ENCODE peak calls at places on chromosomes 16 and 17, in four cellular contexts. U is HepG2, S is K562, H is GM12878. E is an unnamed sample.

GRCh38 chr16:84712801-84713775 is 13.3 kb downstream of the USP10 start:
- DNase-seq in U (peak), S (no peak), H (no peak), E (no peak)

GRCh38 chr17:50452627-50453300 is 15.9 kb downstream of the CHAD start:
- DNase-seq in U (no peak), S (no peak), H (peak), E (no peak)

GRCh38 chr16:31455601-31456314 is 3.5 kb upstream of the ARMC5 start:
- DNase-seq in U (no peak), S (peak), H (no peak), E (no peak)

GRCh38 chr17:17119533-17119932 is 77.3 kb downstream of the MPRIP start:
- DNase-seq in U (no peak), S (no peak), H (peak), E (no peak)

GRCh38 chr17:82636626-82637598 is 11.3 kb downstream of the WDR45B start:
- DNase-seq in U (no peak), S (no peak), H (no peak), E (no peak)

GRCh38 chr16:70526403-70526802 is 2.8 kb downstream of the SF3B3 start:
- DNase-seq in U (no peak), S (no peak), H (no peak), E (no peak)

GRCh38 chr16:74778646-74779045 is 4.0 kb upstream of the FA2H start:
- DNase-seq in U (no peak), S (no peak), H (no peak), E (no peak)

GRCh38 chr16:69435977-69436729 is 11.7 kb downstream of the CYB5B start:
- DNase-seq in U (peak), S (no peak), H (no peak), E (no peak)

GRCh38 chr17:67215991-67216421 is 29.0 kb downstream of the HELZ start:
- DNase-seq in U (peak), S (no peak), H (no peak), E (no peak)

GRCh38 chr16:59046335-59046734 is 312.2 kb upstream of the GOT2 start:
- DNase-seq in U (no peak), S (no peak), H (no peak), E (no peak)

GRCh38 chr16:65936096-65936495 is 430.4 kb upstream of the CDH5 start:
- DNase-seq in U (no peak), S (no peak), H (no peak), E (no peak)

GRCh38 chr17:31491794-31492171 is 100.3 kb downstream of the RAB11FIP4 start:
- DNase-seq in U (no peak), S (no peak), H (peak), E (no peak)

GRCh38 chr16:30382398-30383015 is at the start of gene SEPTIN1:
- DNase-seq in U (no peak), S (no peak), H (peak), E (no peak)

GRCh38 chr16:56824335-56824734 is 40.7 kb upstream of the SLC12A3 start:
- DNase-seq in U (peak), S (peak), H (no peak), E (peak)

GRCh38 chr17:81537856-81538555 is 9.8 kb downstream of the FSCN2 start:
- DNase-seq in U (no peak), S (no peak), H (no peak), E (no peak)

GRCh38 chr16:88810868-88811599 is 694 bp downstream of the APRT start:
- DNase-seq in U (peak), S (no peak), H (no peak), E (no peak)

GRCh38 chr17:6940186-6940649 is 55.6 kb upstream of the ALOX12 start:
- DNase-seq in U (no peak), S (peak), H (no peak), E (no peak)

GRCh38 chr16:57984443-57985203 is 13.7 kb upstream of the CNGB1 start:
- DNase-seq in U (peak), S (peak), H (no peak), E (peak)

GRCh38 chr16:85545227-85545818 is 67.8 kb upstream of the GSE1 start:
- DNase-seq in U (no peak), S (no peak), H (no peak), E (no peak)

GRCh38 chr17:58402679-58403078 is 14.7 kb downstream of the RNF43 start:
- DNase-seq in U (no peak), S (no peak), H (no peak), E (no peak)

GRCh38 chr16:30430428-30430970 is 669 bp upstream of the DCTPP1 start:
- DNase-seq in U (peak), S (peak), H (no peak), E (no peak)

GRCh38 chr16:69823831-69824563 is 61.9 kb downstream of the WWP2 start:
- DNase-seq in U (no peak), S (no peak), H (peak), E (no peak)

GRCh38 chr16:9091867-9092281 is 430 bp downstream of the HAPSTR1 start:
- DNase-seq in U (no peak), S (no peak), H (no peak), E (peak)

GRCh38 chr16:1351215-1351581 is 480 bp downstream of the TSR3 start:
- DNase-seq in U (no peak), S (no peak), H (no peak), E (no peak)

GRCh38 chr16:30761427-30761927 is 385 bp downstream of the CFAP119 start:
- DNase-seq in U (no peak), S (peak), H (no peak), E (peak)

GRCh38 chr16:6317924-6318323 is 1014.7 kb upstream of the RBFOX1 start:
- DNase-seq in U (no peak), S (no peak), H (no peak), E (no peak)

GRCh38 chr17:67258836-67259468 is 14.0 kb upstream of the HELZ start:
- DNase-seq in U (no peak), S (no peak), H (no peak), E (no peak)

GRCh38 chr17:75088902-75089417 is 1.2 kb downstream of the SLC16A5 start:
- DNase-seq in U (peak), S (no peak), H (no peak), E (no peak)

GRCh38 chr16:53785044-53785443 is 81.1 kb downstream of the FTO start:
- DNase-seq in U (no peak), S (no peak), H (no peak), E (no peak)

GRCh38 chr16:2966043-2966802 is 2.1 kb downstream of the KREMEN2 start:
- DNase-seq in U (no peak), S (no peak), H (no peak), E (no peak)

GRCh38 chr17:49063652-49064051 is 66.5 kb downstream of the IGF2BP1 start:
- DNase-seq in U (no peak), S (no peak), H (no peak), E (no peak)

GRCh38 chr17:30230596-30231125 is 4.8 kb downstream of the SLC6A4 start:
- DNase-seq in U (no peak), S (no peak), H (no peak), E (no peak)

GRCh38 chr17:65301184-65301583 is 164.0 kb downstream of the RGS9 start:
- DNase-seq in U (no peak), S (no peak), H (no peak), E (no peak)

GRCh38 chr16:66521227-66521626 is 28.7 kb downstream of the TK2 start:
- DNase-seq in U (no peak), S (no peak), H (no peak), E (no peak)

GRCh38 chr16:10256855-10257641 is 74.8 kb upstream of the GRIN2A start:
- DNase-seq in U (peak), S (peak), H (peak), E (peak)

GRCh38 chr16:58670177-58670576 is 14.4 kb downstream of the SLC38A7 start:
- DNase-seq in U (no peak), S (peak), H (no peak), E (no peak)

GRCh38 chr17:61390479-61390791 is 9.2 kb upstream of the TBX2 start:
- DNase-seq in U (no peak), S (no peak), H (no peak), E (no peak)

GRCh38 chr17:1122681-1123396 is 56.9 kb downstream of the ABR start:
- DNase-seq in U (peak), S (peak), H (no peak), E (peak)
- TF ChIP-seq BHLHE40 in U (no peak), S (peak), H (peak), E (no peak)

GRCh38 chr17:8119575-8120519 is 1.5 kb upstream of the ALOXE3 start:
- DNase-seq in U (peak), S (no peak), H (peak), E (no peak)
- TF ChIP-seq FOXM1 in U (no peak), S (no peak), H (no peak), E (peak)

GRCh38 chr17:4897785-4898184 is 1.6 kb upstream of the C17orf107 start:
- DNase-seq in U (no peak), S (no peak), H (no peak), E (no peak)
- TF ChIP-seq FOXK2 in U (no peak), S (no peak), H (no peak), E (no peak)

GRCh38 chr17:2975469-2975958 is 87.9 kb downstream of the OR1D5 start:
- DNase-seq in U (peak), S (no peak), H (no peak), E (peak)
- TF ChIP-seq BHLHE40 in U (peak), S (no peak), H (no peak), E (no peak)

GRCh38 chr17:79186406-79186805 is 111.8 kb downstream of the ENGASE start:
- DNase-seq in U (no peak), S (no peak), H (no peak), E (no peak)
- TF ChIP-seq FOXM1 in U (no peak), S (no peak), H (no peak), E (no peak)